ENCODE peak calls at places on chromosomes 12 and 14, in four cellular contexts. One of them, this sample, is unnamed.

GRCh38 chr12:47707905-47708543 is 2.2 kb upstream of the RPAP3 start:
- DNase-seq in Daoy: no peak
- DNase-seq in retina: no peak
- DNase-seq in mesendoderm: no peak
- DNase-seq in this sample: no peak

GRCh38 chr12:7304456-7304855 is 584 bp downstream of the ACSM4 start:
- DNase-seq in Daoy: peak; percentile 12
- DNase-seq in mesendoderm: peak; percentile 75
- DNase-seq in retina: no peak
- DNase-seq in this sample: no peak

GRCh38 chr12:105231396-105231795 is 4.6 kb downstream of the APPL2 start:
- DNase-seq in retina: no peak
- DNase-seq in Daoy: no peak
- DNase-seq in mesendoderm: peak; percentile 64
- DNase-seq in this sample: no peak

GRCh38 chr14:74583689-74584434 is 28.2 kb downstream of the LTBP2 start:
- DNase-seq in mesendoderm: peak; percentile 66
- DNase-seq in retina: no peak
- DNase-seq in Daoy: peak; percentile 87
- DNase-seq in this sample: no peak

GRCh38 chr14:95478309-95478708 is 38.1 kb downstream of the SYNE3 start:
- DNase-seq in retina: no peak
- DNase-seq in Daoy: no peak
- DNase-seq in mesendoderm: no peak
- DNase-seq in this sample: no peak

GRCh38 chr12:81208193-81208946 is 130.5 kb downstream of the ACSS3 start:
- DNase-seq in Daoy: peak; percentile 37
- DNase-seq in retina: no peak
- DNase-seq in mesendoderm: no peak
- DNase-seq in this sample: no peak

GRCh38 chr12:83802011-83802410 is 1110.6 kb downstream of the SLC6A15 start:
- DNase-seq in Daoy: no peak
- DNase-seq in mesendoderm: no peak
- DNase-seq in retina: no peak
- DNase-seq in this sample: no peak

GRCh38 chr12:102096855-102097254 is 23.1 kb downstream of the NUP37 start:
- DNase-seq in mesendoderm: no peak
- DNase-seq in Daoy: no peak
- DNase-seq in retina: no peak
- DNase-seq in this sample: no peak

GRCh38 chr12:105204916-105205315 is 31.1 kb downstream of the APPL2 start:
- DNase-seq in mesendoderm: no peak
- DNase-seq in retina: no peak
- DNase-seq in Daoy: peak; percentile 37
- DNase-seq in this sample: no peak

GRCh38 chr14:105852378-105853088 is 326.1 kb downstream of the TMEM121 start:
- DNase-seq in retina: no peak
- DNase-seq in Daoy: no peak
- DNase-seq in mesendoderm: no peak
- DNase-seq in this sample: no peak

GRCh38 chr14:47675239-47675488 is 241 bp downstream of the MDGA2 start:
- DNase-seq in retina: no peak
- DNase-seq in mesendoderm: no peak
- DNase-seq in Daoy: no peak
- DNase-seq in this sample: no peak

This sample was measured in activated naive CD8-positive, alpha-beta T cell treated with anti-CD3 and anti-CD28 coated beads, Interleukin-2, amount 50 U/mL, for 16 hours.